ENCODE peak calls at places on chromosomes 11 and 22, in four cellular contexts. One of them, this sample, is unnamed. For H3K4me1, the result is how much of the 10 kb centered on the place peaks cover.

GRCh38 chr22:41526802-41527799 is 17.2 kb downstream of the POLR3H start:
- DNase-seq in mesendoderm: peak
- DNase-seq in naive thymus-derived CD4-positive, alpha-beta T cell: peak
- DNase-seq in spleen: peak
- DNase-seq in this sample: no peak

GRCh38 chr11:109984634-109985289 is 108.4 kb upstream of the ZC3H12C start:
- DNase-seq in naive thymus-derived CD4-positive, alpha-beta T cell: no peak
- DNase-seq in spleen: no peak
- DNase-seq in mesendoderm: no peak
- DNase-seq in this sample: no peak

GRCh38 chr11:14764899-14765527 is 121.4 kb downstream of the PDE3B start:
- DNase-seq in spleen: no peak
- DNase-seq in mesendoderm: no peak
- DNase-seq in naive thymus-derived CD4-positive, alpha-beta T cell: peak
- DNase-seq in this sample: no peak

GRCh38 chr11:72553748-72554147 is 119.4 kb upstream of the CLPB start:
- DNase-seq in mesendoderm: peak
- DNase-seq in spleen: no peak
- DNase-seq in naive thymus-derived CD4-positive, alpha-beta T cell: no peak
- DNase-seq in this sample: peak

GRCh38 chr22:50206599-50206998 is 5.8 kb downstream of the SELENOO start:
- DNase-seq in naive thymus-derived CD4-positive, alpha-beta T cell: no peak
- DNase-seq in mesendoderm: peak
- DNase-seq in spleen: peak
- DNase-seq in this sample: peak

GRCh38 chr11:35105319-35106063 is 33.5 kb upstream of the CD44 start:
- DNase-seq in mesendoderm: no peak
- DNase-seq in naive thymus-derived CD4-positive, alpha-beta T cell: no peak
- DNase-seq in spleen: no peak
- DNase-seq in this sample: no peak

GRCh38 chr22:29148036-29148435 is 57.7 kb upstream of the EMID1 start:
- DNase-seq in mesendoderm: no peak
- DNase-seq in spleen: peak
- DNase-seq in naive thymus-derived CD4-positive, alpha-beta T cell: no peak
- DNase-seq in this sample: peak

GRCh38 chr11:1152316-1153104 is 5.2 kb upstream of the MUC5AC start:
- DNase-seq in mesendoderm: no peak
- DNase-seq in spleen: peak
- DNase-seq in naive thymus-derived CD4-positive, alpha-beta T cell: no peak
- DNase-seq in this sample: peak

GRCh38 chr11:10592331-10592730 is 23.9 kb upstream of the LYVE1 start:
- DNase-seq in mesendoderm: peak
- DNase-seq in spleen: no peak
- DNase-seq in naive thymus-derived CD4-positive, alpha-beta T cell: no peak
- DNase-seq in this sample: no peak

GRCh38 chr11:86941871-86942208 is 13.4 kb downstream of the FZD4 start:
- DNase-seq in mesendoderm: no peak
- DNase-seq in naive thymus-derived CD4-positive, alpha-beta T cell: no peak
- DNase-seq in spleen: no peak
- DNase-seq in this sample: no peak

GRCh38 chr11:9862981-9863380 is 199.1 kb downstream of the SWAP70 start:
- DNase-seq in mesendoderm: peak
- DNase-seq in naive thymus-derived CD4-positive, alpha-beta T cell: no peak
- DNase-seq in spleen: no peak
- DNase-seq in this sample: no peak

GRCh38 chr11:65522640-65523322 is 2.1 kb upstream of the SCYL1 start:
- DNase-seq in mesendoderm: peak
- DNase-seq in spleen: peak
- DNase-seq in naive thymus-derived CD4-positive, alpha-beta T cell: peak
- DNase-seq in this sample: peak

GRCh38 chr11:74671520-74672196 is 59.6 kb downstream of the CHRDL2 start:
- DNase-seq in mesendoderm: no peak
- DNase-seq in spleen: no peak
- DNase-seq in naive thymus-derived CD4-positive, alpha-beta T cell: no peak
- DNase-seq in this sample: no peak

GRCh38 chr11:93160156-93160555 is 37.6 kb downstream of the SLC36A4 start:
- DNase-seq in naive thymus-derived CD4-positive, alpha-beta T cell: no peak
- DNase-seq in spleen: no peak
- DNase-seq in mesendoderm: no peak
- DNase-seq in this sample: no peak

GRCh38 chr22:17638182-17638431 is 450 bp upstream of the BCL2L13 start:
- DNase-seq in naive thymus-derived CD4-positive, alpha-beta T cell: no peak
- DNase-seq in mesendoderm: no peak
- DNase-seq in spleen: peak
- DNase-seq in this sample: no peak

GRCh38 chr22:32803020-32803758 is 1.7 kb downstream of the TIMP3 start:
- DNase-seq in mesendoderm: peak
- DNase-seq in naive thymus-derived CD4-positive, alpha-beta T cell: no peak
- DNase-seq in spleen: no peak
- DNase-seq in this sample: no peak

GRCh38 chr22:43515411-43515810 is 103.6 kb downstream of the MPPED1 start:
- DNase-seq in naive thymus-derived CD4-positive, alpha-beta T cell: no peak
- DNase-seq in spleen: no peak
- DNase-seq in mesendoderm: no peak
- DNase-seq in this sample: no peak

GRCh38 chr22:43514476-43515157 is 102.8 kb downstream of the MPPED1 start:
- DNase-seq in mesendoderm: no peak
- DNase-seq in naive thymus-derived CD4-positive, alpha-beta T cell: no peak
- DNase-seq in spleen: no peak
- DNase-seq in this sample: no peak

GRCh38 chr22:43515902-43516301 is 104.1 kb downstream of the MPPED1 start:
- DNase-seq in naive thymus-derived CD4-positive, alpha-beta T cell: no peak
- DNase-seq in mesendoderm: peak
- DNase-seq in spleen: no peak
- DNase-seq in this sample: no peak

GRCh38 chr22:43516386-43516785 is 104.6 kb downstream of the MPPED1 start:
- DNase-seq in mesendoderm: no peak
- DNase-seq in naive thymus-derived CD4-positive, alpha-beta T cell: no peak
- DNase-seq in spleen: no peak
- DNase-seq in this sample: no peak

DNA sequence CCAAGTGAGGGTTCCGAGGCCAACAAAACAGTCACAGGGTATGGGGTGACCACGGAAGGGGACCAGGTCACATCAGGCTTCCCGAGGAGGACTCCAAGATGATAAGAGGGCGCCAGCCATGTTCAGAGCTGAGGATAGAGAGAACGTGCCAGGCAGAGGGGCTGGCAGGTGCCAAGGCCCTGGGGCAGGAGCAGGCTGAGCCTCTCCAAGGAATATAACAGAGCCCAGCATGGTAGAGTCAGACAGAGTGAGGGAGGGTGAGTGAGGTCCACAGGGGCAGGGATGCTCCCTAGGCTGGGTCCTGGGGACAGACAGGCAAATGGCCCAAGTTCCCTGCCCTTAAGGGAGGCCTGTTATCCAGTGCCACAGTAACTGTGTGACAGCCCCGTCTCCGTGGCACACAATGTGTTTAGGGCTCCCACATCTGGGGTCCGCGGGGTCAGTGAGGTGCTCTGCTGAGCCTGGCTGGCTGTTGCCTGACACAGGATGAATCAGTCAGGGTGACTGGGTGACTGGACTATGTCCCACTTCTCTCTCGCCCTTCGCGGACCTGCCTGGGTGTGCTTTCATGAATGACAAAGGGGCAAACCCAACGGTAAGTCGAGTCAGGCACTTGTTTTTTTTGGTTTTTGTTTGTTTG is 105.3 kb downstream of the MPPED1 start:
- DNase-seq in mesendoderm: no peak
- DNase-seq in naive thymus-derived CD4-positive, alpha-beta T cell: no peak
- DNase-seq in spleen: peak
- DNase-seq in this sample: no peak
- H3K4me3 ChIP-seq in mesendoderm: no peak
- H3K4me3 ChIP-seq in naive thymus-derived CD4-positive, alpha-beta T cell: no peak
- H3K4me3 ChIP-seq in spleen: no peak
- H3K4me3 ChIP-seq in this sample: no peak

DNA sequence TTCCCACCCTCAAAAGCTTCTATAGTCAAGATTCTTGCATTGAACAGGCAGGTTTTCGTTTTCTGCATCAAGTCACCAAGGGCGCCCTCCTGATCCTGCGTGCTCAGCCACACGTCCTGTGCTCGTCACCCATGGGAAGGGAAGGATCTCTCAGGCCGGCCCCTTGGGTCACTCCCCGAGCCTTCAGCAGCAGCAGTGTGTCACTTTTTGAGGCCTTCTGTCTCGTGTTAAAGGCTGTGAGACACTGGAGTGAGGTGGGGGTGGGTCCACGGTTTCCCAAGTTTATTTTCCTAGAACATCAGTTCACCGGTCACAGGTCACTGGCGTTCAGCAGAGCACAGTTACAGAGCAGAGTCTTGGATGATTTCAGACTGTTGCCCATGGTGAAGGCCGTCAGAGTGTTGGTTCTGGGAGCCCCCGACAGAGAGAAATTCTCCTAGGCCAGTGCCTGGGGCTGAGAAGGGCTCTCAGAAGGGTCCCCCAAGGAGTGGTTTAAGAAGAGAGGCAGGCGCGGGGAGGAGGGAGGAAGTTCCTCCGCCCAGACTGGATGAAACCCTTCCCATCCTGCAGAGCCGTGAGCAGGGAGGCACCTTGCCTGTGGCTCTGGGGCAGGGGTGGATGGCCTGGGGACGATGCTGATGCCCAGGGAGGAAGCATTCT is 13.5 kb upstream of the ADORA2A start:
- DNase-seq in naive thymus-derived CD4-positive, alpha-beta T cell: no peak
- DNase-seq in spleen: no peak
- DNase-seq in mesendoderm: no peak
- DNase-seq in this sample: no peak
- H3K27ac ChIP-seq in naive thymus-derived CD4-positive, alpha-beta T cell: no peak
- H3K27ac ChIP-seq in spleen: no peak
- H3K27ac ChIP-seq in mesendoderm: no peak
- H3K27ac ChIP-seq in this sample: no peak

GRCh38 chr11:12768731-12769673 is 94.8 kb downstream of the TEAD1 start:
- DNase-seq in naive thymus-derived CD4-positive, alpha-beta T cell: no peak
- DNase-seq in mesendoderm: no peak
- DNase-seq in spleen: no peak
- DNase-seq in this sample: no peak

GRCh38 chr11:12764187-12764914 is 90.1 kb downstream of the TEAD1 start:
- DNase-seq in mesendoderm: no peak
- DNase-seq in naive thymus-derived CD4-positive, alpha-beta T cell: no peak
- DNase-seq in spleen: no peak
- DNase-seq in this sample: no peak

GRCh38 chr11:12767577-12767976 is 93.4 kb downstream of the TEAD1 start:
- DNase-seq in mesendoderm: no peak
- DNase-seq in spleen: no peak
- DNase-seq in naive thymus-derived CD4-positive, alpha-beta T cell: no peak
- DNase-seq in this sample: no peak

GRCh38 chr11:12765428-12765827 is 91.2 kb downstream of the TEAD1 start:
- DNase-seq in naive thymus-derived CD4-positive, alpha-beta T cell: no peak
- DNase-seq in spleen: no peak
- DNase-seq in mesendoderm: no peak
- DNase-seq in this sample: no peak

DNA sequence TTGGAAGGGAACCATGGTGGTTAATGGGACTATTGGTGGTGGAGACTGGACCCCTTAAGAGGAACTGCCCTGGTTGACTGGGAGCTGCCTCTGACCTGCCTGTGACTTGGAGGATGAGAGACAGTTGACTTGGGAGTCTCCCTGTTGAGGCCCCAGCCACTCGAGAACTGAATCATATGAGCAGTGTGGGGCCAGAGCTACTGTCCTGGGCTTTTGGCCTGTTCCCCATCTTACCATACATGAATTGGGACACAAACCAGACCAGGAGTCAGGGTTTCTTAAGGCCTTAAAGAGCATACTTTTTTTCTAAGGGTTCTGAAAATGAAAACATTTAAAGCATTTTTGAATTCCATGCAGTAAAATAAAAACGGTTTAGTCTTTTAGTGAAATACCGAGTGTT is 92.8 kb downstream of the TEAD1 start:
- DNase-seq in naive thymus-derived CD4-positive, alpha-beta T cell: no peak
- DNase-seq in spleen: no peak
- DNase-seq in mesendoderm: no peak
- DNase-seq in this sample: no peak
- H3K4me1 ChIP-seq in naive thymus-derived CD4-positive, alpha-beta T cell: under half
- H3K4me1 ChIP-seq in spleen: under half
- H3K4me1 ChIP-seq in mesendoderm: under half
- H3K4me1 ChIP-seq in this sample: under half

GRCh38 chr11:64153831-64154230 is 12.1 kb downstream of the MACROD1 start:
- DNase-seq in mesendoderm: no peak
- DNase-seq in spleen: peak
- DNase-seq in naive thymus-derived CD4-positive, alpha-beta T cell: no peak
- DNase-seq in this sample: no peak
- H3K4me3 ChIP-seq in mesendoderm: no peak
- H3K4me3 ChIP-seq in spleen: no peak
- H3K4me3 ChIP-seq in naive thymus-derived CD4-positive, alpha-beta T cell: no peak
- H3K4me3 ChIP-seq in this sample: no peak

This sample was measured in upper lobe of right lung.